ENCODE peak calls at places on chromosomes 11 and 22, in ten cellular contexts. Q is fibroblast of lung; B is AG04450; R is mammary epithelial cell; F is endothelial cell; E is mucosa of descending colon; N is GM20000; H is psoas muscle; T is CD4-positive, alpha-beta T cell; Y is heart left ventricle. V is an unnamed sample.

GRCh38 chr11:123630126-123630531 is 24.3 kb downstream of the SCN3B start:
- DNase-seq in Q (no peak), B (no peak), R (no peak), F (no peak), E (no peak), N (no peak), H (no peak), T (no peak), Y (no peak), V (peak; percentile 65)

GRCh38 chr22:46972901-46973831 is 210.7 kb downstream of the TBC1D22A start:
- DNase-seq in Q (no peak), B (no peak), R (no peak), F (no peak), E (no peak), N (no peak), H (peak; percentile 41), T (no peak), Y (no peak), V (no peak)

GRCh38 chr11:13297917-13298356 is 20.3 kb downstream of the BMAL1 start:
- DNase-seq in Q (no peak), B (no peak), R (no peak), F (no peak), E (no peak), N (no peak), H (no peak), T (no peak), Y (no peak), V (no peak)

GRCh38 chr22:50620861-50621490 is 7.0 kb downstream of the ARSA start:
- DNase-seq in Q (no peak), B (no peak), R (peak; percentile 23), F (no peak), E (peak; percentile 58), N (peak; percentile 66), H (peak; percentile 62), T (peak; percentile 39), Y (no peak), V (no peak)

GRCh38 chr11:119520400-119520799 is 97.4 kb upstream of the THY1 start:
- DNase-seq in Q (no peak), B (no peak), R (no peak), F (no peak), E (no peak), N (no peak), H (no peak), T (no peak), Y (no peak), V (no peak)

GRCh38 chr22:27761036-27761435 is 40.5 kb downstream of the MN1 start:
- DNase-seq in Q (no peak), B (no peak), R (no peak), F (no peak), E (no peak), N (no peak), H (no peak), T (no peak), Y (no peak), V (no peak)

GRCh38 chr11:59551651-59552521 is 40.5 kb downstream of the OR4D9 start:
- DNase-seq in Q (peak; percentile 94), B (no peak), R (peak; percentile 61), F (peak; percentile 39), E (no peak), N (no peak), H (no peak), T (no peak), Y (peak; percentile 22), V (no peak)

GRCh38 chr11:66334605-66335442 is 1.4 kb downstream of the RIN1 start:
- DNase-seq in Q (no peak), B (no peak), R (no peak), F (no peak), E (peak; percentile 36), N (peak; percentile 62), H (peak; percentile 56), T (no peak), Y (no peak), V (no peak)

GRCh38 chr22:32967285-32968101 is 90.7 kb downstream of the SYN3 start:
- DNase-seq in Q (no peak), B (no peak), R (no peak), F (no peak), E (no peak), N (no peak), H (no peak), T (no peak), Y (no peak), V (no peak)

GRCh38 chr11:33913991-33914390 is 22.1 kb upstream of the LMO2 start:
- DNase-seq in Q (no peak), B (no peak), R (no peak), F (no peak), E (no peak), N (no peak), H (no peak), T (no peak), Y (no peak), V (no peak)

GRCh38 chr22:30290318-30290678 is 993 bp upstream of the CASTOR1 start:
- DNase-seq in Q (no peak), B (no peak), R (no peak), F (no peak), E (no peak), N (peak; percentile 57), H (no peak), T (no peak), Y (peak; percentile 20), V (no peak)

GRCh38 chr11:80542704-80543103 is 1101.9 kb upstream of the TENM4 start:
- DNase-seq in Q (no peak), B (no peak), R (no peak), F (no peak), E (no peak), N (no peak), H (no peak), T (no peak), Y (no peak), V (no peak)

GRCh38 chr22:23306438-23306921 is 126.2 kb downstream of the BCR start:
- DNase-seq in Q (peak; percentile 64), B (no peak), R (peak; percentile 53), F (no peak), E (no peak), N (no peak), H (no peak), T (no peak), Y (no peak), V (no peak)

GRCh38 chr11:90326647-90327046 is 103.8 kb upstream of the CHORDC1 start:
- DNase-seq in Q (no peak), B (no peak), R (no peak), F (no peak), E (no peak), N (no peak), H (no peak), T (no peak), Y (no peak), V (no peak)

GRCh38 chr22:19723165-19723989 is at the start of gene GP1BB:
- DNase-seq in Q (no peak), B (no peak), R (no peak), F (peak; percentile 57), E (peak; percentile 63), N (peak; percentile 66), H (no peak), T (peak; percentile 16), Y (peak; percentile 72), V (no peak)
- TF ChIP-seq CTCF in Q (no peak), B (no peak), R (no peak), F (no peak), E (no peak), N (no peak), H (no peak), T (no peak), Y (no peak), V (no peak)

DNA sequence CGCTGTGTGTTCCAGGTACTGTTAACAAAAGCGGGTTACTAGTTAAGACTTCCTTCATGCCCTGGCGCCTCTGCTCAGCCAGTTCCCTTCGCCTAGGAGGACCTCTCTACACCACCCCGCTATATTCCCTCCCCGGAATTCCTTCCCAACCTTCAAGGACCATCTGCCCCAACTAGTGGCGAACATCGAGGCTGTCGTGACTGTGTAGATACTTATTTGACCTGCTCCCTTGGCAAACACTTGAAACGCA is 450 bp upstream of the BCL2L13 start:
- DNase-seq in Q (no peak), B (no peak), R (no peak), F (no peak), E (no peak), N (peak; percentile 36), H (no peak), T (no peak), Y (no peak), V (peak; percentile 35)
- TF ChIP-seq CTCF in Q (no peak), B (peak; percentile 11), R (no peak), F (no peak), E (no peak), N (no peak), H (no peak), T (no peak), Y (no peak), V (no peak)

GRCh38 chr11:60887531-60887930 is 18.9 kb downstream of the PRPF19 start:
- DNase-seq in Q (peak; percentile 58), B (no peak), R (peak; percentile 29), F (peak; percentile 62), E (peak; percentile 67), N (peak; percentile 38), H (no peak), T (no peak), Y (no peak), V (no peak)
- TF ChIP-seq CTCF in Q (peak; percentile 67), B (peak; percentile 80), R (peak; percentile 64), F (peak; percentile 46), E (peak; percentile 19), N (no peak), H (peak; percentile 45), T (no peak), Y (peak; percentile 60), V (peak; percentile 33)

GRCh38 chr11:25733777-25734176 is 598.2 kb upstream of the ANO3 start:
- DNase-seq in Q (peak; percentile 66), B (no peak), R (no peak), F (no peak), E (no peak), N (no peak), H (no peak), T (no peak), Y (no peak), V (no peak)

GRCh38 chr11:25737071-25737675 is 594.8 kb upstream of the ANO3 start:
- DNase-seq in Q (no peak), B (no peak), R (no peak), F (no peak), E (no peak), N (no peak), H (no peak), T (no peak), Y (no peak), V (no peak)

DNA sequence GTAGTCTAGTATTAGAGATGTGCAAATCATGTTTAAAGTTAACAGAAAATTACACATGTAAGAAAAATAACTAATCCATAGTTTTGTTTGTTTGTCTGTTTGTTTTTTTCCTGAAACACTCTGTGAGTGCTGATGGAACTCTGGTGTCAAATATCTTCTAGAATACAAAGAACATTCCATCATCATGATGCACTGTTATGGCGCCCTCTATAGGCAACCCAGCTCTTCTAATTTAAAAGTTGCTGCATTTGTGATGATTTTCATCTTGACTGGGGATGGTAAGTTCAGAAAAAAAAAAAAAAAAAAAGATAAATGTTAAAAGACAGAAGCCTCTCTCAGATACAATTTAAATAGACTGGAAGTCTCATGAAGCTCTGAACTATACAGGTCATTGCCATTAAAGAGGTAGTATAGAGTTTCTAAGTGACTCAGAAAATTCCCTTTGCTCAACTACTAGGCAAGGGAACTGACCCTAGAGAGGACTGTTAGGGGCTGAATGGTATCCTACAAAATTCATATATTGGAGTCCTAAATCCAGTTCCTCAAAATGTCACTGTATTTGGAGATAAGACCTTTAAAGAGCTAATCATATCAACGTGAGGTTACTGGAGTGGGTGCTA is 597.2 kb upstream of the ANO3 start:
- DNase-seq in Q (peak; percentile 78), B (no peak), R (peak; percentile 21), F (peak; percentile 30), E (no peak), N (no peak), H (no peak), T (no peak), Y (no peak), V (no peak)
- TF ChIP-seq CTCF in Q (no peak), B (peak; percentile 55), R (peak; percentile 50), F (peak; percentile 47), E (no peak), N (peak; percentile 21), H (no peak), T (no peak), Y (peak; percentile 28), V (peak; percentile 34)

GRCh38 chr22:17201285-17201945 is 17.8 kb downstream of the ADA2 start:
- DNase-seq in Q (peak; percentile 47), B (no peak), R (no peak), F (no peak), E (no peak), N (no peak), H (peak; percentile 3), T (no peak), Y (no peak), V (no peak)
- TF ChIP-seq CTCF in Q (peak; percentile 43), B (peak; percentile 21), R (no peak), F (no peak), E (no peak), N (no peak), H (peak; percentile 22), T (peak; percentile 15), Y (peak; percentile 44), V (peak; percentile 36)